ENCODE peak calls at places on chromosomes 1 and 21, in five cellular contexts. One of them, this sample, is unnamed.

GRCh38 chr21:36504067-36505058 is 24.4 kb upstream of the CLDN14 start:
- DNase-seq in AML-193: peak
- DNase-seq in T-helper 2 cell: no peak
- DNase-seq in NCI-H1105: peak
- DNase-seq in GM19239: no peak
- DNase-seq in this sample: peak

GRCh38 chr1:226482975-226483660 is 65.4 kb upstream of the STUM start:
- DNase-seq in AML-193: no peak
- DNase-seq in T-helper 2 cell: no peak
- DNase-seq in NCI-H1105: no peak
- DNase-seq in GM19239: no peak
- DNase-seq in this sample: no peak

GRCh38 chr1:119275930-119276215 is 92.7 kb upstream of the HAO2 start:
- DNase-seq in AML-193: no peak
- DNase-seq in T-helper 2 cell: no peak
- DNase-seq in NCI-H1105: no peak
- DNase-seq in GM19239: no peak
- DNase-seq in this sample: no peak

GRCh38 chr1:83849191-83850061 is 149.5 kb downstream of the TTLL7 start:
- DNase-seq in AML-193: no peak
- DNase-seq in T-helper 2 cell: no peak
- DNase-seq in NCI-H1105: no peak
- DNase-seq in GM19239: no peak
- DNase-seq in this sample: no peak

GRCh38 chr1:152902676-152903075 is 5.7 kb upstream of the IVL start:
- DNase-seq in AML-193: no peak
- DNase-seq in T-helper 2 cell: no peak
- DNase-seq in NCI-H1105: no peak
- DNase-seq in GM19239: no peak
- DNase-seq in this sample: no peak

GRCh38 chr1:39789571-39790110 is 976 bp upstream of the BMP8B start:
- DNase-seq in AML-193: no peak
- DNase-seq in T-helper 2 cell: no peak
- DNase-seq in NCI-H1105: no peak
- DNase-seq in GM19239: no peak
- DNase-seq in this sample: no peak

GRCh38 chr1:78617615-78618026 is 2.6 kb upstream of the IFI44L start:
- DNase-seq in AML-193: peak
- DNase-seq in T-helper 2 cell: peak
- DNase-seq in NCI-H1105: peak
- DNase-seq in GM19239: peak
- DNase-seq in this sample: peak

GRCh38 chr1:168320805-168321577 is 40.3 kb downstream of the TBX19 start:
- DNase-seq in AML-193: no peak
- DNase-seq in T-helper 2 cell: no peak
- DNase-seq in NCI-H1105: no peak
- DNase-seq in GM19239: no peak
- DNase-seq in this sample: no peak

GRCh38 chr1:180933141-180933540 is 20.4 kb downstream of the KIAA1614 start:
- DNase-seq in AML-193: no peak
- DNase-seq in T-helper 2 cell: no peak
- DNase-seq in NCI-H1105: no peak
- DNase-seq in GM19239: no peak
- DNase-seq in this sample: no peak

GRCh38 chr1:25451903-25452302 is 21.2 kb downstream of the MACO1 start:
- DNase-seq in AML-193: peak
- DNase-seq in T-helper 2 cell: no peak
- DNase-seq in NCI-H1105: no peak
- DNase-seq in GM19239: no peak
- DNase-seq in this sample: no peak

GRCh38 chr1:107897428-107898339 is 67.3 kb downstream of the VAV3 start:
- DNase-seq in AML-193: no peak
- DNase-seq in T-helper 2 cell: no peak
- DNase-seq in NCI-H1105: no peak
- DNase-seq in GM19239: no peak
- DNase-seq in this sample: peak

GRCh38 chr1:236534164-236534651 is 10.4 kb downstream of the LGALS8 start:
- DNase-seq in AML-193: no peak
- DNase-seq in T-helper 2 cell: no peak
- DNase-seq in NCI-H1105: no peak
- DNase-seq in GM19239: no peak
- DNase-seq in this sample: no peak

GRCh38 chr1:43207229-43207853 is 35.2 kb downstream of the CFAP57 start:
- DNase-seq in AML-193: no peak
- DNase-seq in T-helper 2 cell: no peak
- DNase-seq in NCI-H1105: no peak
- DNase-seq in GM19239: no peak
- DNase-seq in this sample: no peak

GRCh38 chr1:23648576-23648975 is 43.0 kb upstream of the RPL11 start:
- DNase-seq in AML-193: no peak
- DNase-seq in T-helper 2 cell: no peak
- DNase-seq in NCI-H1105: no peak
- DNase-seq in GM19239: no peak
- DNase-seq in this sample: no peak

GRCh38 chr1:210250665-210250997 is 18.0 kb downstream of the SERTAD4 start:
- DNase-seq in AML-193: no peak
- DNase-seq in T-helper 2 cell: no peak
- DNase-seq in NCI-H1105: peak
- DNase-seq in GM19239: no peak
- DNase-seq in this sample: no peak

GRCh38 chr1:103107696-103108524 is at the start of gene COL11A1:
- DNase-seq in AML-193: no peak
- DNase-seq in T-helper 2 cell: no peak
- DNase-seq in NCI-H1105: no peak
- DNase-seq in GM19239: no peak
- DNase-seq in this sample: no peak

GRCh38 chr21:35491920-35492678 is 443.0 kb upstream of the RUNX1 start:
- DNase-seq in AML-193: peak
- DNase-seq in T-helper 2 cell: no peak
- DNase-seq in NCI-H1105: no peak
- DNase-seq in GM19239: no peak
- DNase-seq in this sample: no peak

This sample was measured in memory B cell.